ENCODE peak calls at places on chromosomes 2 and 18, in nine cellular contexts. H is pancreas, Z is right lobe of liver, K is cardiac muscle cell, D is A549, M is body of pancreas, N is K562, Y is endodermal cell, B is tibial nerve. G is an unnamed sample.

GRCh38 chr18:50590625-50591024 is 30.7 kb downstream of the MAPK4 start:
- DNase-seq in N (no peak), M (no peak), K (no peak), Y (no peak), D (no peak), B (no peak), Z (no peak), H (no peak), G (no peak)

GRCh38 chr18:48072428-48073204 is 142.2 kb upstream of the SMAD2 start:
- DNase-seq in Y (no peak), K (no peak), M (no peak), B (no peak), D (no peak), Z (no peak), N (no peak), H (no peak), G (no peak)

GRCh38 chr2:222300725-222301295 is 2.0 kb upstream of the PAX3 start:
- DNase-seq in H (no peak), Y (peak), B (no peak), N (no peak), Z (no peak), D (no peak), M (no peak), K (no peak), G (no peak)

GRCh38 chr2:241577413-241578122 is 19.0 kb downstream of the BOK start:
- DNase-seq in M (no peak), B (no peak), N (no peak), D (no peak), H (peak), Z (no peak), K (peak), Y (peak), G (no peak)

GRCh38 chr2:215746507-215747243 is 266.7 kb downstream of the MREG start:
- DNase-seq in N (no peak), M (no peak), B (no peak), K (no peak), Y (no peak), H (no peak), Z (no peak), D (no peak), G (no peak)

GRCh38 chr2:91442246-91442905 is 2750.9 kb downstream of the RPIA start:
- DNase-seq in D (peak), H (peak), Y (peak), M (peak), K (no peak), Z (peak), N (peak), B (no peak), G (peak)

GRCh38 chr2:69242651-69243051 is 144.4 kb downstream of the GFPT1 start:
- DNase-seq in Z (no peak), B (no peak), D (no peak), K (no peak), H (no peak), M (no peak), Y (no peak), N (no peak), G (no peak)

GRCh38 chr2:214808961-214809750 is at the start of gene BARD1:
- DNase-seq in N (peak), K (peak), H (no peak), M (peak), D (peak), Z (peak), B (peak), Y (peak), G (peak)

GRCh38 chr2:201909348-201909747 is 103.0 kb downstream of the CDK15 start:
- DNase-seq in H (no peak), M (no peak), N (no peak), D (peak), Y (no peak), K (peak), B (no peak), Z (no peak), G (no peak)

GRCh38 chr2:109009920-109010610 is 21.0 kb upstream of the EDAR start:
- DNase-seq in Y (no peak), M (no peak), N (no peak), H (no peak), Z (no peak), D (no peak), K (peak), B (no peak), G (no peak)

DNA sequence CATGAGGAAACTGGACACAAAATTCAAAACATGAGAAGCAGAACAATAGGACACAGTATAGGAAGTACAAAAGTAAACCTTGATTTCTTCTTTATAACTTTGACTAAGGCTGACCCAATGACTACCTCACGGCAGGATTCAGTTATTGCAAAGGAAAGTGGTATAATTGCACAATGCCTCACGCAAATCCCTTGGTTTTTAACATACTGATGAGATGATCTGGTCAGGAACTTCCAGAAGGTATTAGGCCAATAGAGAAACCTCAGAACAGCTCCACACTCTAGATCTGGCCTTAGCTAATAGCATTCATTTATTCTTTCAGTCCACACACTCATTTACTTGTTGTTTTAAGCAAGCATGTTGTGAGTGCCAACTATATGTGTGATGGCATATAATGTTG is 1526.9 kb upstream of the ACVR2A start:
- DNase-seq in K (peak), D (no peak), N (no peak), B (no peak), H (no peak), M (no peak), Y (no peak), Z (no peak), G (no peak)
- H3K27ac ChIP-seq in K (no peak), D (no peak), N (no peak), B (no peak), H (no peak), M (no peak), Y (no peak), Z (no peak), G (no peak)

GRCh38 chr2:115910270-115910669 is 1467.8 kb downstream of the DPP10 start:
- DNase-seq in B (no peak), K (no peak), N (no peak), M (no peak), H (no peak), Y (peak), Z (no peak), D (no peak), G (no peak)
- TF ChIP-seq CTCF in B (no peak), K (no peak), N (no peak), M (peak), H (no peak), Y (peak), Z (peak), D (no peak), G (no peak)

DNA sequence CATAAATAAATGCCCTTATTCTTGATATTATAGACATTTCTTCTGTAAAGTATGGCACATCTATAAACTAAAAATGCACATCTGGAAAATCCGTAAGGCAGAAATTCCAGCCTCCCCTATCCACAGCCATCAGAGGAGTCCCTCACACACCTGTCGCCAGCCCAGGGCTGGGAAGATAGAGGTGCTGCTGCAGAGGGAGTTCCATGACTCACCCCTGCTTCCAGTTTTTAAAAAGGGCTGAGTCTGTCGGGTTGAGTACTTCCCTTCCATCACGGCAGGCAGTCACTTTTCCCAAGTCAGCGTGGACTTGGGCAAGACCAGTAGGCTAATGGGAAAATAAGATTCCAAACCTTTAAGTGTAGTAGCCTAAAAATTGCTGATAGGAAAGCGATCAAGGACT is 280.3 kb downstream of the AGAP1 start:
- DNase-seq in B (no peak), H (no peak), N (no peak), Y (peak), D (no peak), Z (no peak), K (no peak), M (no peak), G (no peak)
- H3K27ac ChIP-seq in B (no peak), H (no peak), N (no peak), Y (no peak), D (no peak), Z (no peak), K (no peak), M (no peak), G (no peak)

DNA sequence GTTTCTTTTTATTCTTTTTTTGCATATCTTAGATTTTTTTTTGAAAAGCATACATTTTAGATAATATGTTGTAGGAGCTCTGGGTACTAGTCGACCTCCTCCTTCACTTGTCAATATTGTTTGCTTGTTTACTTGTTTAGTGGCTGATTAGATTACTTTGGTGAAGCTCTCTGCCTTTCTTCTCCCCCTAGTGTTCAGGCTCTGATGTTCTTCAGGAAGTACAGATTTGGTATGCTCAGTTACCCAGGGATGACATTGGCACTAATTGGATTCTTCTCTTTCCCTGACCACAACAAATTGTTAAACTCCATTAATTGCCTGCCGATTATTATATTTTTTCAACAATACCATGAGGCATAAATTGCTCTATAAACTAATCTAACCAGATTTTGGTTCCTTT is 491.2 kb downstream of the SUCLG1 start:
- DNase-seq in K (no peak), M (no peak), Y (no peak), B (no peak), D (no peak), H (no peak), N (no peak), Z (no peak), G (no peak)
- TF ChIP-seq CTCF in K (no peak), M (no peak), Y (peak), B (no peak), D (no peak), H (no peak), N (peak), Z (peak), G (no peak)

G was measured in left lung.